ENCODE peak calls at places on chromosome 11, in four cellular contexts. Z is neural progenitor cell, P is cardiac muscle cell, D is adrenal gland. X is an unnamed sample. For H3K9me3 and H3K27me3, the result is how much of the 10 kb centered on the place peaks cover.

GRCh38 chr11:83140691-83141455 is 16.1 kb upstream of the PCF11 start:
- DNase-seq in Z (no peak), P (no peak), D (no peak), X (no peak)

GRCh38 chr11:112392860-112393259 is 132.2 kb upstream of the PLET1 start:
- DNase-seq in Z (no peak), P (no peak), D (no peak), X (no peak)

GRCh38 chr11:35362571-35362980 is 56.8 kb downstream of the SLC1A2 start:
- DNase-seq in Z (no peak), P (no peak), D (no peak), X (no peak)

GRCh38 chr11:33910261-33910959 is 18.5 kb upstream of the LMO2 start:
- DNase-seq in Z (no peak), P (no peak), D (no peak), X (no peak)

GRCh38 chr11:72410956-72411355 is 23.4 kb downstream of the CLPB start:
- DNase-seq in Z (no peak), P (no peak), D (no peak), X (no peak)

GRCh38 chr11:114621072-114621471 is 25.5 kb upstream of the NXPE4 start:
- DNase-seq in Z (no peak), P (no peak), D (no peak), X (no peak)

GRCh38 chr11:75265851-75266531 is 25.4 kb downstream of the TPBGL start:
- DNase-seq in Z (no peak), P (no peak), D (no peak), X (no peak)

GRCh38 chr11:131859811-131860210 is 489.4 kb downstream of the NTM start:
- DNase-seq in Z (no peak), P (no peak), D (no peak), X (no peak)

GRCh38 chr11:8019671-8020597 is 32.8 kb downstream of the EIF3F start:
- DNase-seq in Z (peak), P (peak), D (peak), X (peak)

GRCh38 chr11:121965330-121965729 is 150.7 kb downstream of the BLID start:
- DNase-seq in Z (no peak), P (no peak), D (no peak), X (peak)

GRCh38 chr11:76591416-76591815 is 79.1 kb downstream of the LRRC32 start:
- DNase-seq in Z (no peak), P (no peak), D (no peak), X (no peak)

GRCh38 chr11:1618231-1618630 is 3.7 kb downstream of the KRTAP5-4 start:
- DNase-seq in Z (no peak), P (no peak), D (no peak), X (no peak)

GRCh38 chr11:12110714-12111481 is 508 bp downstream of the MICAL2 start:
- DNase-seq in Z (peak), P (peak), D (no peak), X (peak)

GRCh38 chr11:125903753-125904659 is at the start of gene DDX25:
- DNase-seq in Z (peak), P (peak), D (no peak), X (no peak)

GRCh38 chr11:111960916-111961315 is 23.8 kb downstream of the DIXDC1 start:
- DNase-seq in Z (no peak), P (no peak), D (peak), X (peak)

GRCh38 chr11:110432713-110433392 is 3.1 kb downstream of the FDX1 start:
- DNase-seq in Z (peak), P (no peak), D (no peak), X (no peak)

GRCh38 chr11:26093206-26093605 is 238.7 kb upstream of the ANO3 start:
- DNase-seq in Z (no peak), P (no peak), D (no peak), X (no peak)

GRCh38 chr11:123351375-123351774 is 78.7 kb upstream of the GRAMD1B start:
- DNase-seq in Z (peak), P (no peak), D (peak), X (no peak)

GRCh38 chr11:126722006-126722736 is 278.4 kb downstream of the KIRREL3 start:
- DNase-seq in Z (no peak), P (no peak), D (no peak), X (no peak)

GRCh38 chr11:116221351-116221750 is 551.4 kb downstream of the BUD13 start:
- DNase-seq in Z (no peak), P (no peak), D (no peak), X (no peak)

DNA sequence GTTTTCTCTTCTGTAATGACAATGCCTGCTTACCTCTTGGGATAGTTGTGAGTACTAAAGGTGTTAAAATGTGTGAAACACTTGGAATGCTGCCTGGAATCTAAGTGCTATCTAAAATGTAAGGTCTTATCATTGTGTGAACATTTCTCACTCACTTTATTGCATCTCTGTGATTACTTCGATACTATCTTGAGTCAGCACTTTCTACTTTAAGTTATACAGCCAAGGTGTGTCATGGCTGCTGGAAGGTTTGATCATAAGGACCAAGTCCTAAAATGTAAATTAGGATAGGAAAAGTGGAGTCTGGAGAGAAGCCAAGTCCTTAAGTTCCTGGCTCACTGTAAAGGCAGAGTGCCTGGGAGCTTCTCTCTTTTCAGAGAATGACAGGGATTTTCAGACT is 12.3 kb downstream of the GLYATL2 start:
- DNase-seq in Z (no peak), P (no peak), D (no peak), X (no peak)
- H3K9me3 ChIP-seq in Z (under half), P (under half), D (under half), X (under half)

GRCh38 chr11:67056267-67056639 is 394 bp upstream of the RHOD start:
- DNase-seq in Z (no peak), P (no peak), D (no peak), X (no peak)

GRCh38 chr11:67056640-67057409 is at the start of gene RHOD:
- DNase-seq in Z (peak), P (peak), D (no peak), X (peak)

GRCh38 chr11:67054851-67055523 is 1.7 kb upstream of the RHOD start:
- DNase-seq in Z (no peak), P (peak), D (peak), X (peak)

GRCh38 chr11:67057410-67057757 is 737 bp downstream of the RHOD start:
- DNase-seq in Z (no peak), P (no peak), D (no peak), X (peak)

DNA sequence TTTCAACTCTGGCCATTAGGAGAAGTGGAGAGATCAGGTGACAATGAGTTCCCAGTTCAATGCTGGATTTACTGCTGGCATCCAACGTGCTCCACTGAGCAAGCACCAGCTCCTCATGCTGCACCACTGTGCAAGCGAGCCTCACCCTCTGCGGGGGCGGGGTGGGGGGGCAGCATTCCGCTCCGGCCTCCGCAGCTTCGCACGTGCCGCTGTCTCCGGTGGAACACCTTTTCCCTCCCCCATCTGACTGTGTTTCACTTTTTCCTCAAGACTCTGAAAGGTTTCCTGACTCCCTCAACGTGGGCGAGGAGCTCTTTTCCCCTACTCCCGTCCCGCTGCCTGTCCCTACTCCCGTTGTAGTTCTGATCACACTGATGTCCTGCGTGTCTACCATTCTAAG is 835 bp upstream of the RHOD start:
- DNase-seq in Z (peak), P (no peak), D (no peak), X (peak)
- H3K4me3 ChIP-seq in Z (peak), P (no peak), D (no peak), X (no peak)

DNA sequence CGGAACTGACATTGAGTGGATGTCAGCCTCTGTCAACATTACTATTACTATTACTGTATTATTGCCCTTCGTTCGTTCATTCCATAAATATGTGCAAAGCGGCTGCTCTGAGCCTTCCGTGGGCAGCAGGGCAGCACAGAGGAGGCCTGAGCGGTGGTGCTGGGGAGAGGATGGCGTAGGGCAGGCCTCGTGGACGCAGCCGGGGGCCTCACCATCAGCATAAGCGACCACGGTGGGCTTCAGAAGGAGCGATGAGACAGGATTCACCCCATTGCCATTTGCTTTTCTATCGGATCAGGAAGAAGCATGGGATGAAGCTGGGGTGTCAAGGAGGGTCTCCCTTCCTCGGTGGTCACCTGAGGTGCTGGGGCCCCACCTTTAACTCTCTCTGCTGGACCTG is 22.7 kb downstream of the ANO1 start:
- DNase-seq in Z (no peak), P (no peak), D (no peak), X (no peak)
- H3K27me3 ChIP-seq in Z (under half), P (under half), D (under half), X (under half)

GRCh38 chr11:70951139-70951804 is 301.1 kb downstream of the SHANK2 start:
- DNase-seq in Z (no peak), P (no peak), D (no peak), X (no peak)

GRCh38 chr11:70952171-70952570 is 300.2 kb downstream of the SHANK2 start:
- DNase-seq in Z (no peak), P (no peak), D (no peak), X (no peak)

GRCh38 chr11:70948855-70949551 is 303.4 kb downstream of the SHANK2 start:
- DNase-seq in Z (no peak), P (no peak), D (no peak), X (peak)

GRCh38 chr11:70954471-70954870 is 297.9 kb downstream of the SHANK2 start:
- DNase-seq in Z (no peak), P (no peak), D (no peak), X (no peak)

DNA sequence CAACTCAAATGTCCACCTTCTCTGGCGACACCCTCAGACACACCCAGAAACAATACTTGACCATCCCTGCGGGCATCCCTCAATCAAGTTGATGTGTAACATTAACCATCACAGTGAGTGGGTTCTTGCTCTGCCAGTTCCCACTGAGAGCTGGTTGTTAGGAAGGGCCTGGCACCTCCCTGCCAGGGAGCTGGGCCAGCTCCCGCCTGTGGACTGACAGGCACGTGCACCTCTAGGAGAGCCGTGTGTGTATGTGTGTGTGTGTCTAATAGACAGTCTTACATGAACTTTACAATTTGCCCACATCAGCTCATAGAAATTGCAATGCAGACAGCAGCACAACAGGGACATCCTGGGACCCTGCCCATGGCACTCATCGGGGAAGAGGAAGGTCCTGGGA is 298.7 kb downstream of the SHANK2 start:
- DNase-seq in Z (no peak), P (no peak), D (no peak), X (peak)
- H3K9me3 ChIP-seq in Z (under half), P (under half), D (under half), X (under half)

GRCh38 chr11:20208622-20209090 is 48.4 kb upstream of the DBX1 start:
- DNase-seq in Z (peak), P (no peak), D (no peak), X (no peak)
- H3K4me3 ChIP-seq in Z (peak), P (no peak), D (no peak), X (no peak)

DNA sequence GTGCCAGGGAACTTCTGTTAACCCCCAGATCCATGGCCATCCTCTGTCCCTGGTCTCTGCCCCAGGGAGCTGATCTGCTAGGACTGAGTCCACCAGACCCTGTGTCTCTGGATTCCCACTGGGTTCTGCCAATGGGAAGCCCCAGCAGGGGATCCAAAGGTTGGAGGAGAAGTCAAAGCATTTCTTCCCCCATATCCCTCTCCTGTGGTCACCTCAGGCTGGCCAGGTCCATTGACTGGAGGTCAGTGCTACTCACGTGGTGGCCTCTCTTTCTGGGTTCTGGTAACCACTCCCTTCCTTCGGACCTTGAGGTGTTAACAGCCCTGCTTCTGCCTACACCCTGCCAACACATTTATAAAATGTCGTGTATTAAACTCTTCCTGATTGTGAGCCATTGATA is 69.7 kb upstream of the NECTIN1 start:
- DNase-seq in Z (no peak), P (no peak), D (no peak), X (no peak)
- H3K27me3 ChIP-seq in Z (under half), P (under half), D (under half), X (under half)

DNA sequence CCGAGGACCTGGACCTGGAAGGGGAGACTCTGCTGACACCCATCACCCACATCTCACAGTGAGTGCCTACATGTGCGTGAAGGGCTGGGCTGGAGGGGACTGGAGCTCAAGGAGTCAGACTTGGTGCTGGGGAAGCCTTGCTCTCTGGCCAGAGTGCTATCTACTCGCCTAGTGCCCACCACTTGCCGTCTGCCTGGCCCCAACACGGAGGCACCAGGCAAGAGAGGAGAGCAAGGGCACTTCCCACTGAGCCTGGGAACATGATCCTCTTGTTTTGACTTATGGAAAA is 37.8 kb downstream of the KCNQ1OT1 start:
- DNase-seq in Z (no peak), P (no peak), D (no peak), X (no peak)
- H3K9me3 ChIP-seq in Z (under half), P (under half), D (under half), X (under half)

DNA sequence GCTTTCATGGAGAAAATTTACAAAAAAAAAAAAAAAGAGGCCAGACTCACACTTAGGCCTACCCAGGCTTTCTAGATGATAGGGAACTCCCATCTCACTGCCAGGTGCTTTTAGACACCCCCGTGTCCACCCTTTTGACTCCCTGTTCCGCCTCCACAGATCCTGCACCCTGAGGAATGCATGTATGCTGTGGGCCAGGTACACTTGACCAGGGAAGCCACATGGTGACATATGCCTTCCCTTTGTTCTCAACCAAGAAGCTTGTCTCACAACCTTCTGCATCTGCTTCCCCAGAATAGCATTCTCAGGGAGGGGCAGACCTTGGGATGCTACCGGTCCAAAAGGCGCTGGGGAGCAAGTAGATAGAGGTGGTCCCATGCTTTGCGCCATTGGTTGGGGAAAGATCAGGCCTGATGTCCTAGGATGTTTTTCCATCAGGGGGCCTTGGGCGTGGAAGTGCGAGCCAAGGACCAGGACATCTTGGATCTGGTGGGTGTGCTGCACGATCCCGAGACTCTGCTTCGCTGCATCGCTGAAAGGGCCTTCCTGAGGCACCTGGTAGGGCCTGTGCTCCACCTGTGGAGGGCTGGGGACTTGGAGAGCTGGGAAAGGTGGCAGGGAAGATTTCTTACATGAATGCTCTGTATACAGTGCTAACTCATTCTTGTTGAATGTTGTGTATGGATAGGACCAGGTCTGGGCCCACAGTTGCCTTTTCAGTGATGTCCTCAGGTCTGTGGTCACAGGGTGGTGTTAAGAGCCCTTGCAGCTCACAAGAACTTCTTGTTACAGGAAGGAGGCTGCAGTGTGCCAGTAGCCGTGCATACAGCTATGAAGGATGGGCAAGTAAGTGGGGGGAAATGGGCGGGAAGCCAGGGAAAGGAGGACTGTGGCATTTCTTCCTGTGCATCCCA is 7.5 kb downstream of the HMBS start:
- DNase-seq in Z (no peak), P (no peak), D (no peak), X (no peak)
- H3K4me3 ChIP-seq in Z (peak), P (peak), D (no peak), X (no peak)

X was measured in body of pancreas.